ENCODE peak calls at places on chromosomes 11 and 22, in six cellular contexts. One of them, this sample, is unnamed.

GRCh38 chr22:39214383-39215069 is 30.3 kb downstream of the PDGFB start:
- DNase-seq in omental fat pad: no peak
- DNase-seq in BJ: no peak
- DNase-seq in progenitor cell of endocrine pancreas: no peak
- DNase-seq in DMS53: peak; percentile 88
- DNase-seq in activated CD4-positive, alpha-beta T cell treated with anti-CD3 and anti-CD28 coated beads for 4 hours: no peak
- DNase-seq in this sample: no peak

GRCh38 chr22:26975381-26975780 is 318.0 kb downstream of the MIAT start:
- DNase-seq in DMS53: no peak
- DNase-seq in BJ: no peak
- DNase-seq in progenitor cell of endocrine pancreas: no peak
- DNase-seq in activated CD4-positive, alpha-beta T cell treated with anti-CD3 and anti-CD28 coated beads for 4 hours: no peak
- DNase-seq in omental fat pad: no peak
- DNase-seq in this sample: peak; percentile 1

GRCh38 chr11:86108146-86108545 is 39.3 kb upstream of the PICALM start:
- DNase-seq in BJ: no peak
- DNase-seq in activated CD4-positive, alpha-beta T cell treated with anti-CD3 and anti-CD28 coated beads for 4 hours: no peak
- DNase-seq in omental fat pad: no peak
- DNase-seq in progenitor cell of endocrine pancreas: no peak
- DNase-seq in DMS53: no peak
- DNase-seq in this sample: no peak

GRCh38 chr11:104254347-104254746 is 90.4 kb upstream of the PDGFD start:
- DNase-seq in DMS53: peak; percentile 88
- DNase-seq in omental fat pad: no peak
- DNase-seq in activated CD4-positive, alpha-beta T cell treated with anti-CD3 and anti-CD28 coated beads for 4 hours: no peak
- DNase-seq in progenitor cell of endocrine pancreas: peak; percentile 13
- DNase-seq in BJ: no peak
- DNase-seq in this sample: peak; percentile 50

GRCh38 chr11:70525006-70525405 is 126.7 kb downstream of the CTTN start:
- DNase-seq in omental fat pad: no peak
- DNase-seq in BJ: no peak
- DNase-seq in progenitor cell of endocrine pancreas: no peak
- DNase-seq in activated CD4-positive, alpha-beta T cell treated with anti-CD3 and anti-CD28 coated beads for 4 hours: no peak
- DNase-seq in DMS53: no peak
- DNase-seq in this sample: no peak

GRCh38 chr11:60860943-60861342 is 5.2 kb upstream of the PTGDR2 start:
- DNase-seq in progenitor cell of endocrine pancreas: no peak
- DNase-seq in activated CD4-positive, alpha-beta T cell treated with anti-CD3 and anti-CD28 coated beads for 4 hours: no peak
- DNase-seq in DMS53: no peak
- DNase-seq in BJ: no peak
- DNase-seq in omental fat pad: no peak
- DNase-seq in this sample: peak; percentile 16

GRCh38 chr11:130071211-130071712 is 1.6 kb downstream of the APLP2 start:
- DNase-seq in activated CD4-positive, alpha-beta T cell treated with anti-CD3 and anti-CD28 coated beads for 4 hours: no peak
- DNase-seq in progenitor cell of endocrine pancreas: no peak
- DNase-seq in DMS53: peak; percentile 23
- DNase-seq in BJ: no peak
- DNase-seq in omental fat pad: no peak
- DNase-seq in this sample: no peak

GRCh38 chr11:61338783-61339489 is 5.9 kb downstream of the TKFC start:
- DNase-seq in omental fat pad: no peak
- DNase-seq in BJ: no peak
- DNase-seq in progenitor cell of endocrine pancreas: no peak
- DNase-seq in DMS53: no peak
- DNase-seq in activated CD4-positive, alpha-beta T cell treated with anti-CD3 and anti-CD28 coated beads for 4 hours: no peak
- DNase-seq in this sample: no peak

GRCh38 chr11:59243633-59244032 is 30.9 kb upstream of the MPEG1 start:
- DNase-seq in DMS53: no peak
- DNase-seq in progenitor cell of endocrine pancreas: no peak
- DNase-seq in activated CD4-positive, alpha-beta T cell treated with anti-CD3 and anti-CD28 coated beads for 4 hours: no peak
- DNase-seq in omental fat pad: no peak
- DNase-seq in BJ: no peak
- DNase-seq in this sample: no peak

GRCh38 chr11:77710358-77710757 is 72.8 kb upstream of the CLNS1A start:
- DNase-seq in activated CD4-positive, alpha-beta T cell treated with anti-CD3 and anti-CD28 coated beads for 4 hours: no peak
- DNase-seq in progenitor cell of endocrine pancreas: no peak
- DNase-seq in omental fat pad: no peak
- DNase-seq in BJ: no peak
- DNase-seq in DMS53: peak; percentile 92
- DNase-seq in this sample: no peak

GRCh38 chr11:2990617-2991476 is 1.3 kb downstream of the NAP1L4 start:
- DNase-seq in progenitor cell of endocrine pancreas: no peak
- DNase-seq in activated CD4-positive, alpha-beta T cell treated with anti-CD3 and anti-CD28 coated beads for 4 hours: peak; percentile 29
- DNase-seq in omental fat pad: no peak
- DNase-seq in BJ: no peak
- DNase-seq in DMS53: peak; percentile 56
- DNase-seq in this sample: no peak

This sample was measured in foreskin melanocyte.